ENCODE peak calls at places on chromosome 15, in eight cellular contexts. I is testis, D is A549, B is ovary, L is esophagus muscularis mucosa, X is suprapubic skin, V is tibial nerve, E is adrenal gland. J is an unnamed sample. For H3K4me1, the result is how much of the 10 kb centered on the place peaks cover.

GRCh38 chr15:74174216-74174965 is 881 bp downstream of the ISLR start:
- DNase-seq in V (peak), B (peak), L (no peak), D (no peak), X (peak), I (peak), E (no peak), J (no peak)

GRCh38 chr15:66287461-66288055 is 5.8 kb upstream of the DIS3L start:
- DNase-seq in L (no peak), V (no peak), D (peak), X (no peak), B (no peak), I (no peak), E (no peak), J (no peak)

GRCh38 chr15:44137750-44138149 is 57.3 kb downstream of the FRMD5 start:
- DNase-seq in L (no peak), V (no peak), B (no peak), I (no peak), E (peak), X (no peak), D (no peak), J (no peak)

GRCh38 chr15:41832875-41833274 is 5.0 kb downstream of the JMJD7 start:
- DNase-seq in L (no peak), B (no peak), X (no peak), I (no peak), V (no peak), D (no peak), E (no peak), J (no peak)

GRCh38 chr15:76866008-76866407 is 39.1 kb downstream of the SCAPER start:
- DNase-seq in I (no peak), X (no peak), L (no peak), E (no peak), V (no peak), B (no peak), D (no peak), J (no peak)

GRCh38 chr15:63605816-63606215 is 8.6 kb downstream of the FBXL22 start:
- DNase-seq in X (no peak), L (no peak), V (no peak), D (no peak), E (no peak), I (no peak), B (no peak), J (no peak)

GRCh38 chr15:58282060-58282708 is 144.0 kb downstream of the AQP9 start:
- DNase-seq in I (no peak), X (no peak), E (no peak), V (no peak), L (no peak), B (no peak), D (no peak), J (no peak)

GRCh38 chr15:90266061-90266431 is 574 bp downstream of the NGRN start:
- DNase-seq in L (no peak), I (peak), B (peak), E (peak), V (peak), D (peak), X (no peak), J (no peak)

GRCh38 chr15:47673343-47673761 is 44.0 kb upstream of the SEMA6D start:
- DNase-seq in B (no peak), E (no peak), L (no peak), I (peak), D (no peak), V (peak), X (no peak), J (no peak)

GRCh38 chr15:48722764-48723661 is 77.5 kb upstream of the FBN1 start:
- DNase-seq in D (peak), L (no peak), B (no peak), E (peak), I (no peak), X (no peak), V (no peak), J (no peak)

GRCh38 chr15:75791337-75791713 is 51.9 kb upstream of the UBE2Q2 start:
- DNase-seq in X (no peak), E (no peak), V (no peak), B (no peak), L (no peak), I (no peak), D (no peak), J (no peak)

GRCh38 chr15:76799760-76800159 is 105.4 kb downstream of the SCAPER start:
- DNase-seq in L (no peak), E (no peak), X (no peak), D (peak), I (no peak), B (no peak), V (no peak), J (no peak)

GRCh38 chr15:39555885-39556284 is 25.0 kb upstream of the THBS1 start:
- DNase-seq in B (no peak), D (no peak), V (no peak), L (peak), X (no peak), E (no peak), I (no peak), J (peak)

GRCh38 chr15:65411470-65412071 is 11.2 kb downstream of the IGDCC4 start:
- DNase-seq in X (no peak), I (no peak), E (peak), V (no peak), D (peak), L (no peak), B (no peak), J (no peak)

GRCh38 chr15:39079296-39079834 is 501.5 kb upstream of the THBS1 start:
- DNase-seq in E (no peak), B (no peak), X (no peak), I (no peak), L (no peak), D (peak), V (no peak), J (no peak)

GRCh38 chr15:88709960-88710715 is 71.3 kb downstream of the ISG20 start:
- DNase-seq in V (no peak), I (no peak), L (no peak), B (no peak), X (no peak), E (no peak), D (no peak), J (no peak)

GRCh38 chr15:57283774-57284508 is 92.4 kb upstream of the CGNL1 start:
- DNase-seq in L (no peak), B (no peak), D (no peak), V (no peak), I (no peak), E (no peak), X (no peak), J (no peak)

GRCh38 chr15:57017024-57017423 is 98.6 kb downstream of the TCF12 start:
- DNase-seq in E (no peak), V (no peak), D (peak), I (no peak), L (no peak), X (no peak), B (no peak), J (no peak)

GRCh38 chr15:58467121-58467721 is 35.4 kb downstream of the LIPC start:
- DNase-seq in E (no peak), L (no peak), B (peak), V (no peak), D (no peak), I (peak), X (no peak), J (no peak)

GRCh38 chr15:74173545-74174215 is at the start of gene ISLR:
- DNase-seq in I (peak), E (no peak), B (peak), L (no peak), X (peak), V (peak), D (no peak), J (no peak)

GRCh38 chr15:88131937-88132336 is 124.6 kb downstream of the NTRK3 start:
- DNase-seq in V (no peak), X (no peak), B (no peak), D (no peak), E (no peak), I (no peak), L (no peak), J (no peak)

DNA sequence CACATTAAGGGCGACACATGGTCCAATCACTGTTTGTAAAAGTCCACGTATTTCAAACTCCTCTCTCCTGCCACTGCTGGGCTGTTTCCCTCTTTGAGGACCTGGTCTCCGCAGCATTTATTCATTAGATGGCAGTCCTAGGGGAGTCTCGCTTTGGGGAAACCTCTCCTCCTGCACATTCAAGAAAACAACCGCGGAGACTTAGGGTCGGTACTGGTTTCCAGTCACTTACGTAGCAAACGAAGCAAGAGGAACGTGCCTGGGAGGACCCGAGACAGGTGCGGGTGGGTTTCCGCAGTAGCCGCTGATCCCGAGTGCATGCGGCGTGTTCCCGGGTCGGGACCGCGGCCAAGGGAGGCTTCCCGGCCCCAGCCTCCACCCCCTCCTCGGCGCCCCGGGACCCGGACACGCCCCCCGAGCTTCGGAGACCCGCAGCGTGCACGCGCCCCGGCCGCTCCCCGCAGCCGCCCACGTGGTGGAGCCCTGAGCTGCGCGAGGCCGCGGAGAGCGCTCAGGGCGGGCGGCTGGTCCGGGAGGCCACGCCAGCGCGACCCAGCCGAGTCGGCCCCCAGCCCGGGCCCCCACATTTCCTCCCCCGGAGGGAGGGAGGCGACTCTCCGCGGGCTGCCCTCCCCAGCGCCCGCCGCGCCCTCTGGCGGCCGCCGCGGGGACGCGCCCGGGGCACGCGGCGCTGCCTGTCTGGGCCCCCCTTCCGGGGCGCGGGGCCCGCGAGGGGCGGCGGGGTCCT is 1.1 kb upstream of the IGF1R start:
- DNase-seq in B (peak), I (peak), D (peak), E (peak), V (no peak), L (peak), X (peak), J (no peak)
- TF ChIP-seq POLR2A in B (no peak), I (no peak), D (peak), E (no peak), V (no peak), L (no peak), X (no peak), J (no peak)

GRCh38 chr15:93063292-93063671 is 25.7 kb downstream of the RGMA start:
- DNase-seq in B (no peak), X (no peak), D (no peak), V (no peak), E (no peak), I (no peak), L (no peak), J (no peak)
- H3K4me1 ChIP-seq in B (under half), X (under half), D (under half), V (under half), E (under half), I (half or more), L (half or more), J (half or more)

GRCh38 chr15:51079226-51079625 is 15.5 kb downstream of the TNFAIP8L3 start:
- DNase-seq in D (no peak), I (no peak), L (no peak), X (no peak), B (no peak), V (no peak), E (no peak), J (no peak)

GRCh38 chr15:51076142-51076897 is 18.4 kb downstream of the TNFAIP8L3 start:
- DNase-seq in V (no peak), X (no peak), D (no peak), L (no peak), E (no peak), B (no peak), I (no peak), J (no peak)

GRCh38 chr15:51076898-51077564 is 17.7 kb downstream of the TNFAIP8L3 start:
- DNase-seq in I (peak), X (no peak), B (peak), L (no peak), D (no peak), E (peak), V (no peak), J (no peak)

GRCh38 chr15:51075364-51075763 is 19.3 kb downstream of the TNFAIP8L3 start:
- DNase-seq in I (no peak), E (no peak), B (no peak), V (no peak), X (no peak), L (no peak), D (no peak), J (no peak)

DNA sequence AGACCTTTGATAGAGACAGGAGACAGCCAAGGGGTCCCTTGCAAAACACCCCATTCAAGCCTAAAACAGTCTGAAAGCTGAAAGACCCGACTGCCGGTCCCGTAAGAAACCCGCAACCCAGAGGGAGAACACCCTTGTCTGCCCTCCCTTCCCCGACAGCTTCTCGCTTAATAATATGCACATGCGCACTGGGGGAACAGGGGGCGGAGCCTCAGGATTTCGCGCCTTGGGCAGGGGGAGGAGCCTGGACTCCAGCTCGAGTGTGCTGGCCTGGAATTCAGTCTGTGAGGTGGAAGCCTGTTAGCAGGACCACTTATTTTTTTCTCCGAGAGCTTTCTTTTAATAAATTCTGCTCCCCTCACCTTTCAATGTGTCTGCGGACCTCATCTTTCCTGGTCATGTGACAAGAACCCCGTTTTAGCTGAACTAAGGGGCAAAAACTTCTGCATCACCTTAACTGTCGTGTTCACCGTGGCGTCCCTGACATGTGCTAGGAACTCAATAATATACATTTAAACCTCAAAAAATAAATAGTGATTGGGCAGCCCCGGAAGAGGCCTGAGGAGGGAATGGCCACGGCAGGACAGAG is 17.0 kb downstream of the TNFAIP8L3 start:
- DNase-seq in X (no peak), D (no peak), I (peak), E (peak), V (peak), L (no peak), B (peak), J (no peak)
- TF ChIP-seq POLR2A in X (no peak), D (no peak), I (no peak), E (no peak), V (peak), L (peak), B (peak), J (no peak)

GRCh38 chr15:68789041-68789920 is 31.4 kb downstream of the ANP32A start:
- DNase-seq in I (no peak), D (no peak), B (no peak), L (no peak), X (no peak), E (no peak), V (no peak), J (no peak)

GRCh38 chr15:68788265-68788624 is 32.5 kb downstream of the ANP32A start:
- DNase-seq in B (no peak), X (no peak), D (no peak), V (no peak), E (no peak), I (no peak), L (no peak), J (no peak)

GRCh38 chr15:68791431-68792283 is 29.0 kb downstream of the ANP32A start:
- DNase-seq in I (no peak), D (no peak), V (no peak), E (no peak), X (no peak), L (no peak), B (no peak), J (no peak)

GRCh38 chr15:68790910-68791309 is 29.8 kb downstream of the ANP32A start:
- DNase-seq in D (no peak), I (no peak), E (no peak), L (no peak), B (no peak), V (no peak), X (no peak), J (no peak)

GRCh38 chr15:68789921-68790575 is 30.6 kb downstream of the ANP32A start:
- DNase-seq in B (no peak), D (no peak), X (no peak), E (no peak), I (no peak), V (no peak), L (no peak), J (no peak)
- H3K4me1 ChIP-seq in B (under half), D (under half), X (half or more), E (half or more), I (under half), V (under half), L (half or more), J (half or more)

GRCh38 chr15:68081869-68082505 is 27.9 kb downstream of the PIAS1 start:
- DNase-seq in B (no peak), V (no peak), I (no peak), D (no peak), L (no peak), E (no peak), X (no peak), J (no peak)

GRCh38 chr15:68082735-68083134 is 28.6 kb downstream of the PIAS1 start:
- DNase-seq in L (no peak), V (no peak), X (no peak), E (no peak), B (no peak), I (no peak), D (no peak), J (no peak)

GRCh38 chr15:68080783-68081182 is 26.7 kb downstream of the PIAS1 start:
- DNase-seq in I (no peak), B (no peak), V (no peak), E (no peak), L (no peak), D (no peak), X (no peak), J (no peak)

GRCh38 chr15:68075764-68076385 is 21.8 kb downstream of the PIAS1 start:
- DNase-seq in V (no peak), L (no peak), E (no peak), I (no peak), D (no peak), B (no peak), X (no peak), J (no peak)

GRCh38 chr15:68078365-68078764 is 24.2 kb downstream of the PIAS1 start:
- DNase-seq in D (no peak), L (no peak), X (no peak), V (no peak), B (no peak), I (no peak), E (no peak), J (no peak)
- TF ChIP-seq POLR2A in D (no peak), L (no peak), X (no peak), V (no peak), B (no peak), I (no peak), E (no peak), J (no peak)

GRCh38 chr15:37783290-37783689 is 151.2 kb upstream of the TMCO5A start:
- DNase-seq in V (no peak), X (no peak), D (no peak), I (no peak), E (no peak), B (no peak), L (no peak), J (no peak)
- H3K4me1 ChIP-seq in V (under half), X (under half), D (under half), I (under half), E (under half), B (under half), L (under half), J (under half)

J was measured in vagina.